ENCODE peak calls at places on chromosome 12, in eight cellular contexts. Q, S, Z, E, L, R, H and X are unnamed samples.
A peak's percentile ranks its signal among the peaks of the same experiment; 100 is the strongest.

GRCh38 chr12:68264175-68264863 is 10.9 kb upstream of the IL22 start:
- DNase-seq in Q (no peak), S (peak; percentile 48), Z (no peak), E (no peak), L (no peak), R (no peak), H (no peak), X (no peak)

GRCh38 chr12:120468271-120468845 is 1.2 kb downstream of the SRSF9 start:
- DNase-seq in Q (peak; percentile 15), S (peak; percentile 51), Z (peak; percentile 31), E (no peak), L (peak; percentile 31), R (peak; percentile 28), H (no peak), X (peak; percentile 75)

GRCh38 chr12:126784328-126784921 is 1482.5 kb upstream of the TMEM132C start:
- DNase-seq in Q (no peak), S (peak; percentile 3), Z (no peak), E (no peak), L (peak; percentile 39), R (no peak), H (no peak), X (peak; percentile 35)

GRCh38 chr12:2679816-2680675 is 114.7 kb upstream of the FKBP4 start:
- DNase-seq in Q (no peak), S (no peak), Z (no peak), E (no peak), L (no peak), R (peak; percentile 8), H (peak; percentile 46), X (no peak)

GRCh38 chr12:128627659-128628058 is 196.1 kb downstream of the SLC15A4 start:
- DNase-seq in Q (no peak), S (no peak), Z (no peak), E (no peak), L (no peak), R (no peak), H (no peak), X (no peak)

GRCh38 chr12:70876952-70877351 is 43.6 kb downstream of the PTPRR start:
- DNase-seq in Q (no peak), S (peak; percentile 41), Z (no peak), E (no peak), L (no peak), R (no peak), H (no peak), X (no peak)

GRCh38 chr12:69527506-69528272 is 57.5 kb downstream of the FRS2 start:
- DNase-seq in Q (no peak), S (peak; percentile 94), Z (no peak), E (no peak), L (no peak), R (no peak), H (no peak), X (no peak)

GRCh38 chr12:50567926-50568325 is 63.1 kb downstream of the DIP2B start:
- DNase-seq in Q (no peak), S (no peak), Z (no peak), E (no peak), L (no peak), R (no peak), H (no peak), X (no peak)

GRCh38 chr12:50633950-50634349 is 129.2 kb downstream of the DIP2B start:
- DNase-seq in Q (no peak), S (peak; percentile 91), Z (no peak), E (no peak), L (no peak), R (no peak), H (no peak), X (no peak)

GRCh38 chr12:4193821-4194220 is 79.7 kb upstream of the CCND2 start:
- DNase-seq in Q (no peak), S (no peak), Z (no peak), E (no peak), L (no peak), R (no peak), H (no peak), X (no peak)

GRCh38 chr12:6507102-6507998 is 13.4 kb downstream of the NCAPD2 start:
- DNase-seq in Q (no peak), S (peak; percentile 33), Z (no peak), E (no peak), L (no peak), R (no peak), H (no peak), X (no peak)

GRCh38 chr12:68400231-68400829 is 68.2 kb upstream of the MDM1 start:
- DNase-seq in Q (no peak), S (no peak), Z (no peak), E (no peak), L (no peak), R (no peak), H (no peak), X (no peak)

GRCh38 chr12:49121047-49121696 is 10.0 kb downstream of the TUBA1B start:
- DNase-seq in Q (peak; percentile 27), S (peak; percentile 36), Z (peak; percentile 39), E (no peak), L (peak; percentile 56), R (no peak), H (no peak), X (peak; percentile 71)

GRCh38 chr12:104957388-104958008 is 592 bp downstream of the SLC41A2 start:
- DNase-seq in Q (no peak), S (no peak), Z (peak; percentile 41), E (no peak), L (peak; percentile 56), R (no peak), H (no peak), X (no peak)

GRCh38 chr12:14618990-14619389 is 51.3 kb upstream of the PLBD1 start:
- DNase-seq in Q (peak; percentile 11), S (peak; percentile 3), Z (no peak), E (no peak), L (no peak), R (no peak), H (no peak), X (no peak)

GRCh38 chr12:92424338-92424737 is 278.5 kb upstream of the PLEKHG7 start:
- DNase-seq in Q (no peak), S (peak; percentile 30), Z (no peak), E (no peak), L (no peak), R (no peak), H (no peak), X (no peak)

GRCh38 chr12:46368684-46369083 is 3.9 kb downstream of the SLC38A2 start:
- DNase-seq in Q (no peak), S (no peak), Z (no peak), E (no peak), L (no peak), R (no peak), H (no peak), X (no peak)

GRCh38 chr12:46366771-46367170 is 5.8 kb downstream of the SLC38A2 start:
- DNase-seq in Q (no peak), S (no peak), Z (no peak), E (no peak), L (no peak), R (no peak), H (no peak), X (no peak)

GRCh38 chr12:46367351-46368029 is 5.1 kb downstream of the SLC38A2 start:
- DNase-seq in Q (no peak), S (no peak), Z (no peak), E (no peak), L (no peak), R (no peak), H (no peak), X (no peak)

GRCh38 chr12:46369095-46369473 is 3.5 kb downstream of the SLC38A2 start:
- DNase-seq in Q (no peak), S (no peak), Z (no peak), E (no peak), L (no peak), R (no peak), H (no peak), X (no peak)

DNA sequence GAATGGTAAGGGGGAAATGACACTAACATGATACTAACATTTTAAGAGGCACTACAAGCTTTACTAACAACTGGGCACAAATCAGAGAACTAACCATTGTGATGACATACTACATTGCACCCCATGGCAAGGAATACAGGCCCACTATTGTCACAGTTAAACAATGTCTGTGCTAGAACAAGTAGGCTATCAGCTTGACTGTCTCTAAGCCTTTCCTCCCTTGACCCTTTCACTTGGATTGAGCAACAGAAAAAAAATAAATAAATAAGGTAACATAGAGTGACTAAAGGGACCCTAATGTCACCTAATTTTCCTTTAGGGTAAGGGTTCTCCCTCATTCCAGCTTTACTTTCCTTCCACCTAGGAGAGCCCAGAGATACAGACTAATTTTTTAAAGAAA is 4.4 kb downstream of the SLC38A2 start:
- DNase-seq in Q (no peak), S (no peak), Z (no peak), E (no peak), L (no peak), R (no peak), H (no peak), X (no peak)
- H3K4me1 ChIP-seq in Q (peaks cover 70% of the 10 kb centered on the region), S (peaks cover 41% of the 10 kb centered on the region), Z (peaks cover 61% of the 10 kb centered on the region), E (peaks cover 65% of the 10 kb centered on the region), L (peaks cover 36% of the 10 kb centered on the region), R (peaks cover 11% of the 10 kb centered on the region), H (peaks cover 76% of the 10 kb centered on the region), X (peaks cover 66% of the 10 kb centered on the region)

DNA sequence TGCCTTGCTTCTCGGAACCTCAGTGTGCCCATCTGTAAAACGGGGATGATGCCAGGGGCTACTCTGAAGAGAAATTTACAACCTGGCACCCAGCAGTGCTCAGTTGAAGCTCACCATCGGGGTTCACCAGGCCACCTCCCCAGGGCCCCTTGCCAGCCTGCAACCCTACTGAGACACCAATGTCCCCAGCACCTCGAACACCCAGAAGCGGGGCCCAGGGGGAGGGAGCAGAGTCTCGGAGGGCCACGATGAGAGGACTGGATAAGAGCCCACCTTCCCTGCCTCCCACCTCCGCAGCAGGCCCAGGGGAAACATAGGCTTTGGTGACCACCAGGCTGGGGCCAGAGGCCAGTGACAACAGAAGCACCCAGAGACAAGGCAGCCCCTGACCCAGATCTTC is 22.4 kb downstream of the NCOR2 start:
- DNase-seq in Q (no peak), S (no peak), Z (no peak), E (no peak), L (no peak), R (no peak), H (no peak), X (no peak)
- H3K27ac ChIP-seq in Q (no peak overlapping the region), S (peak overlapping the region; percentile 66), Z (no peak overlapping the region), E (no peak overlapping the region), L (no peak overlapping the region), R (no peak overlapping the region), H (no peak overlapping the region), X (peak overlapping the region; percentile 70)

DNA sequence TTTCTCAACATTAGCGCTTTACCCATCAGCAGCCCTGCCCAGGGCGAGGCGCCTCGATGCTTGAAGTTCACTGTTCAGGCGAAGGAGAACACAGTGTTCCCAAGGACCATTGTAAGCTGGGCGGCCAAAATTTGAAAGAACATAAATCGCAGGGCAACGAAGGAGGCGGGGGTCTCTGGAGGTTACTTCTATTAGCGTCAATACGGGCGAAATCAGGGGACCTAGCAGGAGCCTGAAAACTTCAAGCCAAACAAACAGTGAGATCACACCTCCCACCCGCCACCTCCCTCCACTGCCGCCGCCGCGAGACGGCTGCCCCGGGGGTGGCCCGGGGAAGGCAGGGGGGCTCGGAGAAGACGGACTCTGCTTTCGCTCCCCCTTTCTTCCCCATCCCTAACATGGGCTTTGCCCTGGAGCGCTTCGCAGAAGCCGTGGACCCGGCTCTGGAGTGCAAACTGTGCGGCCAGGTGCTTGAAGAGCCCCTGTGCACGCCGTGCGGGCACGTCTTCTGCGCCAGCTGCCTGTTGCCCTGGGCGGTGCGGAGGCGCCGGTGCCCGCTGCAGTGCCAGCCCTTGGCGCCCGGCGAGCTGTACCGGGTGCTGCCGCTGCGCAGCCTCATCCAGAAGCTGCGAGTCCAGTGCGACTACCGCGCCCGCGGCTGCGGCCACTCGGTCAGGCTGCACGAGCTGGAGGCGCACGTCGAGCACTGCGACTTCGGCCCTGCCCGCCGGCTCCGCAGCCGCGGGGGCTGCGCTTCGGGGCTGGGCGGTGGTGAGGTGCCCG is at the start of gene PDZRN4:
- DNase-seq in Q (no peak), S (no peak), Z (peak; percentile 42), E (no peak), L (no peak), R (no peak), H (peak; percentile 60), X (no peak)
- TF ChIP-seq CTCF in Q (no peak), S (no peak), Z (peak; percentile 13), E (no peak), L (no peak), R (no peak), H (no peak), X (peak; percentile 7)

GRCh38 chr12:51953925-51954324 is 2.4 kb downstream of the ACVR1B start:
- DNase-seq in Q (no peak), S (no peak), Z (no peak), E (no peak), L (no peak), R (no peak), H (no peak), X (no peak)
- H3K4me1 ChIP-seq in Q (peaks cover 41% of the 10 kb centered on the region), S (peaks cover 11% of the 10 kb centered on the region), Z (peaks cover 46% of the 10 kb centered on the region), E (peaks cover 22% of the 10 kb centered on the region), L (peaks cover 17% of the 10 kb centered on the region), R (peaks cover 3% of the 10 kb centered on the region), H (peaks cover 51% of the 10 kb centered on the region), X (peaks cover 51% of the 10 kb centered on the region)